ENCODE peak calls at places on chromosomes 11 and 22, in ten cellular contexts. T is non-pigmented ciliary epithelial cell; Y is T1000; W is stimulated activated CD8-positive, alpha-beta memory T cell treated with anti-CD3 and anti-CD28 coated beads, Interleukin-4, amount 100 ng/mL, for 4 hours; X is activated T-helper 1 cell treated with Interleukin-2 at 50 U/mL for 16 hours; K is HFFc6; B is activated naive CD4-positive, alpha-beta T cell; J is NCI-H1105; G is dorsolateral prefrontal cortex; A is psoas muscle. H is an unnamed sample.

GRCh38 chr11:70192666-70193410 is 10.3 kb upstream of the FADD start:
- DNase-seq in T (no peak), Y (no peak), W (no peak), X (no peak), K (no peak), B (no peak), J (no peak), G (no peak), A (no peak), H (no peak)

GRCh38 chr11:33721291-33721840 is 14.9 kb downstream of the CD59 start:
- DNase-seq in T (no peak), Y (no peak), W (no peak), X (no peak), K (peak; percentile 55), B (no peak), J (no peak), G (no peak), A (peak; percentile 48), H (no peak)

GRCh38 chr11:92886243-92886905 is 83.1 kb upstream of the MTNR1B start:
- DNase-seq in T (peak; percentile 8), Y (no peak), W (no peak), X (no peak), K (peak; percentile 43), B (no peak), J (peak; percentile 73), G (no peak), A (no peak), H (peak; percentile 69)

GRCh38 chr22:23235425-23235824 is 55.1 kb downstream of the BCR start:
- DNase-seq in T (no peak), Y (no peak), W (no peak), X (no peak), K (no peak), B (no peak), J (no peak), G (no peak), A (no peak), H (no peak)

GRCh38 chr11:18772211-18772610 is 19.4 kb downstream of the PTPN5 start:
- DNase-seq in T (no peak), Y (no peak), W (no peak), X (no peak), K (peak; percentile 21), B (no peak), J (no peak), G (peak; percentile 66), A (no peak), H (no peak)

GRCh38 chr11:44456544-44457270 is 108.8 kb upstream of the CD82 start:
- DNase-seq in T (no peak), Y (no peak), W (no peak), X (no peak), K (peak; percentile 2), B (no peak), J (no peak), G (no peak), A (no peak), H (no peak)

GRCh38 chr11:14906614-14907392 is 14.8 kb upstream of the CYP2R1 start:
- DNase-seq in T (no peak), Y (no peak), W (no peak), X (no peak), K (no peak), B (no peak), J (no peak), G (no peak), A (no peak), H (no peak)

GRCh38 chr11:35590412-35590811 is 27.8 kb upstream of the FJX1 start:
- DNase-seq in T (no peak), Y (peak; percentile 30), W (no peak), X (no peak), K (peak; percentile 52), B (no peak), J (no peak), G (no peak), A (no peak), H (no peak)

GRCh38 chr11:102592634-102593581 is 32.2 kb downstream of the MMP20 start:
- DNase-seq in T (no peak), Y (no peak), W (no peak), X (no peak), K (no peak), B (no peak), J (no peak), G (no peak), A (no peak), H (peak; percentile 58)

GRCh38 chr11:59173964-59174663 is 2.2 kb downstream of the DTX4 start:
- DNase-seq in T (no peak), Y (no peak), W (no peak), X (no peak), K (no peak), B (no peak), J (no peak), G (no peak), A (no peak), H (peak; percentile 53)

GRCh38 chr11:47714554-47715081 is 551 bp downstream of the AGBL2 start:
- DNase-seq in T (no peak), Y (no peak), W (no peak), X (no peak), K (no peak), B (peak; percentile 3), J (peak; percentile 21), G (no peak), A (peak; percentile 26), H (no peak)

GRCh38 chr11:32090774-32091370 is at the start of gene RCN1:
- DNase-seq in T (no peak), Y (peak; percentile 66), W (peak; percentile 28), X (no peak), K (peak; percentile 44), B (peak; percentile 8), J (peak; percentile 68), G (no peak), A (peak; percentile 72), H (peak; percentile 87)

GRCh38 chr11:31606893-31607292 is 97.3 kb downstream of the ELP4 start:
- DNase-seq in T (no peak), Y (no peak), W (no peak), X (no peak), K (no peak), B (no peak), J (no peak), G (no peak), A (no peak), H (no peak)

GRCh38 chr11:104005234-104005855 is 31.1 kb upstream of the DDI1 start:
- DNase-seq in T (no peak), Y (no peak), W (no peak), X (no peak), K (peak; percentile 17), B (no peak), J (no peak), G (no peak), A (no peak), H (no peak)

GRCh38 chr22:41862530-41863266 is 29.8 kb downstream of the SREBF2 start:
- DNase-seq in T (no peak), Y (no peak), W (peak; percentile 41), X (no peak), K (peak; percentile 4), B (no peak), J (no peak), G (no peak), A (no peak), H (no peak)

H was measured in HAP-1.